ENCODE peak calls at places on chromosomes 5 and 9, in eight cellular contexts. One of them, this sample, is unnamed.

GRCh38 chr9:115022760-115023434 is 92.5 kb upstream of the TNFSF8 start:
- DNase-seq in prostate gland: no peak
- DNase-seq in CD4-positive, alpha-beta memory T cell: no peak
- DNase-seq in tibial nerve: no peak
- DNase-seq in left lung: no peak
- DNase-seq in right cardiac atrium: no peak
- DNase-seq in fibroblast of lung: peak; percentile 35
- DNase-seq in spleen: no peak
- DNase-seq in this sample: no peak

GRCh38 chr9:76414656-76415055 is 20.4 kb upstream of the RFK start:
- DNase-seq in spleen: no peak
- DNase-seq in left lung: no peak
- DNase-seq in right cardiac atrium: no peak
- DNase-seq in fibroblast of lung: peak; percentile 70
- DNase-seq in CD4-positive, alpha-beta memory T cell: no peak
- DNase-seq in prostate gland: no peak
- DNase-seq in tibial nerve: no peak
- DNase-seq in this sample: no peak

GRCh38 chr9:86637515-86637914 is 283.3 kb upstream of the TUT7 start:
- DNase-seq in tibial nerve: no peak
- DNase-seq in left lung: no peak
- DNase-seq in CD4-positive, alpha-beta memory T cell: no peak
- DNase-seq in fibroblast of lung: peak; percentile 65
- DNase-seq in prostate gland: peak; percentile 13
- DNase-seq in spleen: no peak
- DNase-seq in right cardiac atrium: peak; percentile 37
- DNase-seq in this sample: no peak

GRCh38 chr5:154945695-154946301 is 4.9 kb downstream of the MRPL22 start:
- DNase-seq in left lung: no peak
- DNase-seq in CD4-positive, alpha-beta memory T cell: peak; percentile 35
- DNase-seq in tibial nerve: no peak
- DNase-seq in fibroblast of lung: peak; percentile 42
- DNase-seq in spleen: no peak
- DNase-seq in right cardiac atrium: no peak
- DNase-seq in prostate gland: no peak
- DNase-seq in this sample: no peak

GRCh38 chr9:38294130-38294529 is 98.4 kb upstream of the ALDH1B1 start:
- DNase-seq in fibroblast of lung: no peak
- DNase-seq in CD4-positive, alpha-beta memory T cell: no peak
- DNase-seq in tibial nerve: no peak
- DNase-seq in prostate gland: no peak
- DNase-seq in left lung: no peak
- DNase-seq in right cardiac atrium: no peak
- DNase-seq in spleen: no peak
- DNase-seq in this sample: no peak

GRCh38 chr5:157549954-157550549 is 25.5 kb downstream of the ADAM19 start:
- DNase-seq in fibroblast of lung: no peak
- DNase-seq in tibial nerve: no peak
- DNase-seq in left lung: no peak
- DNase-seq in right cardiac atrium: no peak
- DNase-seq in prostate gland: no peak
- DNase-seq in CD4-positive, alpha-beta memory T cell: no peak
- DNase-seq in spleen: no peak
- DNase-seq in this sample: no peak

GRCh38 chr5:125401724-125402622 is 655.5 kb upstream of the ZNF608 start:
- DNase-seq in left lung: no peak
- DNase-seq in fibroblast of lung: peak; percentile 62
- DNase-seq in CD4-positive, alpha-beta memory T cell: no peak
- DNase-seq in tibial nerve: no peak
- DNase-seq in right cardiac atrium: no peak
- DNase-seq in prostate gland: no peak
- DNase-seq in spleen: no peak
- DNase-seq in this sample: no peak

GRCh38 chr5:141040093-141040762 is 10.9 kb upstream of the PCDHB1 start:
- DNase-seq in spleen: no peak
- DNase-seq in left lung: peak; percentile 39
- DNase-seq in CD4-positive, alpha-beta memory T cell: no peak
- DNase-seq in prostate gland: no peak
- DNase-seq in right cardiac atrium: peak; percentile 18
- DNase-seq in tibial nerve: peak; percentile 25
- DNase-seq in fibroblast of lung: no peak
- DNase-seq in this sample: no peak

GRCh38 chr5:6637022-6637421 is 3.8 kb downstream of the SRD5A1 start:
- DNase-seq in CD4-positive, alpha-beta memory T cell: no peak
- DNase-seq in left lung: no peak
- DNase-seq in tibial nerve: no peak
- DNase-seq in prostate gland: no peak
- DNase-seq in spleen: no peak
- DNase-seq in fibroblast of lung: no peak
- DNase-seq in right cardiac atrium: no peak
- DNase-seq in this sample: no peak

GRCh38 chr5:63145167-63145566 is 566.5 kb downstream of the LRRC70 start:
- DNase-seq in CD4-positive, alpha-beta memory T cell: no peak
- DNase-seq in fibroblast of lung: no peak
- DNase-seq in spleen: no peak
- DNase-seq in right cardiac atrium: peak; percentile 37
- DNase-seq in left lung: no peak
- DNase-seq in prostate gland: no peak
- DNase-seq in tibial nerve: peak; percentile 29
- DNase-seq in this sample: no peak

GRCh38 chr9:106110483-106110882 is 416.1 kb downstream of the TMEM38B start:
- DNase-seq in tibial nerve: no peak
- DNase-seq in CD4-positive, alpha-beta memory T cell: no peak
- DNase-seq in left lung: no peak
- DNase-seq in fibroblast of lung: no peak
- DNase-seq in right cardiac atrium: no peak
- DNase-seq in spleen: no peak
- DNase-seq in prostate gland: no peak
- DNase-seq in this sample: no peak

GRCh38 chr5:68689010-68689409 is 404.8 kb upstream of the SLC30A5 start:
- DNase-seq in spleen: no peak
- DNase-seq in left lung: no peak
- DNase-seq in fibroblast of lung: no peak
- DNase-seq in CD4-positive, alpha-beta memory T cell: no peak
- DNase-seq in tibial nerve: no peak
- DNase-seq in right cardiac atrium: no peak
- DNase-seq in prostate gland: no peak
- DNase-seq in this sample: no peak

GRCh38 chr9:99966001-99966400 is 59.5 kb downstream of the STX17 start:
- DNase-seq in prostate gland: no peak
- DNase-seq in tibial nerve: no peak
- DNase-seq in spleen: no peak
- DNase-seq in left lung: no peak
- DNase-seq in right cardiac atrium: no peak
- DNase-seq in CD4-positive, alpha-beta memory T cell: no peak
- DNase-seq in fibroblast of lung: no peak
- DNase-seq in this sample: no peak
- H3K4me1 ChIP-seq in prostate gland: no peaks in the 10 kb centered on the region
- H3K4me1 ChIP-seq in tibial nerve: no peaks in the 10 kb centered on the region
- H3K4me1 ChIP-seq in spleen: no peaks in the 10 kb centered on the region
- H3K4me1 ChIP-seq in left lung: no peaks in the 10 kb centered on the region
- H3K4me1 ChIP-seq in right cardiac atrium: no peaks in the 10 kb centered on the region
- H3K4me1 ChIP-seq in CD4-positive, alpha-beta memory T cell: no peaks in the 10 kb centered on the region
- H3K4me1 ChIP-seq in fibroblast of lung: no peaks in the 10 kb centered on the region
- H3K4me1 ChIP-seq in this sample: no peaks in the 10 kb centered on the region

DNA sequence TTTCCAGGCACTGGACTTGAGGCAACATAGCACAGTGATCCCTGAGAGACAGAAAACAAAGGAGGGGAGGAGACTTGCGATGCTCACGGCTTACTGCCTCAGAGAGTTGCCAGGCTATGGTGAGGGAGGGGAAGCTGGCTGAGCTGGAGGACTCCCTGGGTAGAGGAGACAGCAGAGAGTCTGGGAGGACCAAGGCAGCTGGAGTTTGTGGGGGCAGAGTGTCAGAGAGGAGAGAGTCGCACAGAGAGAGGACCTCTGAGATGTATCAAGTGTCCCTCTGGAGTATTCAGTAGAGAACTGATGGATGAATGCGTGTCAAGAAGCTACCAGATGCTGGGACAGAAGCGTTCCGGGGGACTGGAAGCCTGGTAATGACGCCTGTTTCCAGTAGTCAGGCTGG is 23.2 kb upstream of the QSOX2 start:
- DNase-seq in tibial nerve: no peak
- DNase-seq in left lung: no peak
- DNase-seq in fibroblast of lung: no peak
- DNase-seq in spleen: no peak
- DNase-seq in right cardiac atrium: no peak
- DNase-seq in prostate gland: no peak
- DNase-seq in CD4-positive, alpha-beta memory T cell: no peak
- DNase-seq in this sample: no peak
- H3K4me1 ChIP-seq in tibial nerve: no peaks in the 10 kb centered on the region
- H3K4me1 ChIP-seq in left lung: peaks cover 5% of the 10 kb centered on the region
- H3K4me1 ChIP-seq in fibroblast of lung: no peaks in the 10 kb centered on the region
- H3K4me1 ChIP-seq in spleen: peaks cover 12% of the 10 kb centered on the region
- H3K4me1 ChIP-seq in right cardiac atrium: peaks cover 3% of the 10 kb centered on the region
- H3K4me1 ChIP-seq in prostate gland: no peaks in the 10 kb centered on the region
- H3K4me1 ChIP-seq in CD4-positive, alpha-beta memory T cell: peaks cover 7% of the 10 kb centered on the region
- H3K4me1 ChIP-seq in this sample: peaks cover 6% of the 10 kb centered on the region

GRCh38 chr9:136050266-136050705 is 44.8 kb downstream of the NACC2 start:
- DNase-seq in right cardiac atrium: no peak
- DNase-seq in spleen: no peak
- DNase-seq in CD4-positive, alpha-beta memory T cell: no peak
- DNase-seq in fibroblast of lung: no peak
- DNase-seq in left lung: no peak
- DNase-seq in prostate gland: no peak
- DNase-seq in tibial nerve: no peak
- DNase-seq in this sample: no peak
- H3K4me1 ChIP-seq in right cardiac atrium: peaks cover 16% of the 10 kb centered on the region
- H3K4me1 ChIP-seq in spleen: peaks cover 78% of the 10 kb centered on the region
- H3K4me1 ChIP-seq in CD4-positive, alpha-beta memory T cell: peaks cover 20% of the 10 kb centered on the region
- H3K4me1 ChIP-seq in fibroblast of lung: peaks cover 11% of the 10 kb centered on the region
- H3K4me1 ChIP-seq in left lung: peaks cover 27% of the 10 kb centered on the region
- H3K4me1 ChIP-seq in prostate gland: peaks cover 13% of the 10 kb centered on the region
- H3K4me1 ChIP-seq in tibial nerve: no peaks in the 10 kb centered on the region
- H3K4me1 ChIP-seq in this sample: peaks cover 30% of the 10 kb centered on the region

GRCh38 chr5:173917788-173918786 is 29.9 kb downstream of the CPEB4 start:
- DNase-seq in right cardiac atrium: peak; percentile 42
- DNase-seq in fibroblast of lung: peak; percentile 92
- DNase-seq in prostate gland: peak; percentile 72
- DNase-seq in left lung: peak; percentile 65
- DNase-seq in tibial nerve: peak; percentile 47
- DNase-seq in spleen: peak; percentile 84
- DNase-seq in CD4-positive, alpha-beta memory T cell: peak; percentile 83
- DNase-seq in this sample: no peak
- H3K4me1 ChIP-seq in right cardiac atrium: peaks cover 9% of the 10 kb centered on the region
- H3K4me1 ChIP-seq in fibroblast of lung: peaks cover 7% of the 10 kb centered on the region
- H3K4me1 ChIP-seq in prostate gland: no peaks in the 10 kb centered on the region
- H3K4me1 ChIP-seq in left lung: peaks cover 19% of the 10 kb centered on the region
- H3K4me1 ChIP-seq in tibial nerve: peaks cover 1% of the 10 kb centered on the region
- H3K4me1 ChIP-seq in spleen: peaks cover 70% of the 10 kb centered on the region
- H3K4me1 ChIP-seq in CD4-positive, alpha-beta memory T cell: peaks cover 26% of the 10 kb centered on the region
- H3K4me1 ChIP-seq in this sample: peaks cover 4% of the 10 kb centered on the region

DNA sequence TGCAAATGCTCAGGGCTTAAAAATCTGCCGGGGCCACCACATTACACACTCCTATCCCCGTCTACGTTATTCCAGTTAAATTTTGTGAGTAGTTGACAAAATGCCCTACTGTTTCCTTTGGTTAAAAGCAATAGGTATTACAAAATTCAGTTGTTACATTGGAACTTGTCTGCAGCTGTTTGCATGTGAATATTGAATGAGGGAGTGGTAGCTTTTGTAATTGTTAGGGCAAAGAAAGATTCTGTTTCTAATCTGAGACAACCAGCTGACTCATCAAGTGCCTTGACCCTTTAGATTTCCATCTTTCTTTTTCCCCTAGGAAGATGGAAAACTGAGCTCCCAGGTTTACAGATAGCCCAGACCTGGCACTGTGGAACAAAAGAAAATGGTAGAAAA is 30.2 kb downstream of the MAML1 start:
- DNase-seq in spleen: no peak
- DNase-seq in right cardiac atrium: no peak
- DNase-seq in left lung: no peak
- DNase-seq in CD4-positive, alpha-beta memory T cell: no peak
- DNase-seq in fibroblast of lung: peak; percentile 78
- DNase-seq in tibial nerve: no peak
- DNase-seq in prostate gland: no peak
- DNase-seq in this sample: no peak
- H3K4me1 ChIP-seq in spleen: peaks cover 58% of the 10 kb centered on the region
- H3K4me1 ChIP-seq in right cardiac atrium: peaks cover 18% of the 10 kb centered on the region
- H3K4me1 ChIP-seq in left lung: peaks cover 25% of the 10 kb centered on the region
- H3K4me1 ChIP-seq in CD4-positive, alpha-beta memory T cell: peaks cover 50% of the 10 kb centered on the region
- H3K4me1 ChIP-seq in fibroblast of lung: peaks cover 36% of the 10 kb centered on the region
- H3K4me1 ChIP-seq in tibial nerve: peaks cover 6% of the 10 kb centered on the region
- H3K4me1 ChIP-seq in prostate gland: peaks cover 6% of the 10 kb centered on the region
- H3K4me1 ChIP-seq in this sample: peaks cover 48% of the 10 kb centered on the region